ENCODE peak calls at places on chromosomes 1 and 21, in ten cellular contexts. X is 8988T; O is endothelial cell; C is NCI-H526 treated with DMSO at 0.1 percent for 48 hours; F is ureter; V is CD8-positive, alpha-beta memory T cell; Q is NCI-H1417 treated with DMSO at 0.1 percent for 48 hours; T is Ammon's horn; G is stimulated activated CD4-positive, alpha-beta T cell treated with anti-CD3 and anti-CD28 coated beads, TNF-alpha, amount 100 ng/mL, for 4 hours; D is endodermal cell. S is an unnamed sample.

GRCh38 chr1:77288275-77288674 is 6.5 kb downstream of the AK5 start:
- DNase-seq in X (no peak), O (no peak), C (no peak), F (no peak), V (no peak), Q (no peak), T (no peak), G (no peak), D (no peak), S (no peak)

GRCh38 chr1:43367026-43367903 is 546 bp downstream of the ELOVL1 start:
- DNase-seq in X (peak), O (peak), C (peak), F (peak), V (peak), Q (no peak), T (no peak), G (peak), D (no peak), S (no peak)

GRCh38 chr1:174217787-174218574 is 58.7 kb downstream of the RABGAP1L start:
- DNase-seq in X (no peak), O (no peak), C (peak), F (no peak), V (peak), Q (peak), T (peak), G (no peak), D (no peak), S (peak)

GRCh38 chr21:33481314-33481943 is 1.7 kb upstream of the TMEM50B start:
- DNase-seq in X (no peak), O (no peak), C (no peak), F (no peak), V (no peak), Q (no peak), T (peak), G (no peak), D (no peak), S (no peak)

GRCh38 chr1:237789619-237790018 is 101.1 kb downstream of the ZP4 start:
- DNase-seq in X (no peak), O (no peak), C (no peak), F (no peak), V (peak), Q (no peak), T (no peak), G (no peak), D (no peak), S (no peak)

GRCh38 chr1:39127513-39127912 is 77.0 kb upstream of the MACF1 start:
- DNase-seq in X (no peak), O (no peak), C (no peak), F (no peak), V (no peak), Q (no peak), T (no peak), G (no peak), D (no peak), S (no peak)

GRCh38 chr1:77996734-77997133 is 8.0 kb upstream of the DNAJB4 start:
- DNase-seq in X (no peak), O (no peak), C (no peak), F (no peak), V (no peak), Q (no peak), T (no peak), G (no peak), D (no peak), S (no peak)

GRCh38 chr1:199774433-199775089 is 252.9 kb upstream of the NR5A2 start:
- DNase-seq in X (no peak), O (no peak), C (no peak), F (no peak), V (no peak), Q (no peak), T (no peak), G (no peak), D (no peak), S (no peak)

GRCh38 chr1:53862507-53862906 is 24.4 kb upstream of the NDC1 start:
- DNase-seq in X (no peak), O (no peak), C (peak), F (no peak), V (no peak), Q (no peak), T (no peak), G (no peak), D (no peak), S (no peak)

GRCh38 chr1:145720878-145721671 is 1.8 kb downstream of the CD160 start:
- DNase-seq in X (peak), O (peak), C (peak), F (peak), V (peak), Q (no peak), T (peak), G (peak), D (peak), S (peak)

GRCh38 chr21:14737922-14738321 is 191.8 kb upstream of the SAMSN1 start:
- DNase-seq in X (no peak), O (peak), C (peak), F (peak), V (peak), Q (no peak), T (peak), G (peak), D (no peak), S (peak)

GRCh38 chr1:29282924-29283803 is 46.8 kb downstream of the PTPRU start:
- DNase-seq in X (no peak), O (peak), C (peak), F (no peak), V (no peak), Q (no peak), T (no peak), G (no peak), D (peak), S (no peak)

GRCh38 chr1:167854184-167854583 is 59.8 kb downstream of the ADCY10 start:
- DNase-seq in X (no peak), O (no peak), C (no peak), F (no peak), V (no peak), Q (no peak), T (no peak), G (no peak), D (no peak), S (no peak)

GRCh38 chr1:115475252-115475651 is 137.2 kb upstream of the NGF start:
- DNase-seq in X (no peak), O (no peak), C (no peak), F (no peak), V (no peak), Q (no peak), T (no peak), G (no peak), D (peak), S (no peak)

GRCh38 chr1:153490272-153491051 is 30.0 kb upstream of the S100A7 start:
- DNase-seq in X (no peak), O (no peak), C (no peak), F (peak), V (no peak), Q (no peak), T (peak), G (no peak), D (no peak), S (no peak)

GRCh38 chr1:2952371-2952770 is 68.9 kb upstream of the ACTRT2 start:
- DNase-seq in X (no peak), O (no peak), C (no peak), F (no peak), V (no peak), Q (no peak), T (no peak), G (no peak), D (no peak), S (no peak)

GRCh38 chr1:29586991-29587745 is 350.8 kb downstream of the PTPRU start:
- DNase-seq in X (no peak), O (no peak), C (no peak), F (no peak), V (no peak), Q (no peak), T (no peak), G (no peak), D (peak), S (no peak)

GRCh38 chr1:209768354-209768774 is 12.5 kb downstream of the TRAF3IP3 start:
- DNase-seq in X (no peak), O (no peak), C (no peak), F (no peak), V (peak), Q (no peak), T (no peak), G (peak), D (no peak), S (no peak)

GRCh38 chr1:28129150-28129549 is 40.7 kb upstream of the EYA3 start:
- DNase-seq in X (no peak), O (no peak), C (no peak), F (no peak), V (no peak), Q (no peak), T (no peak), G (no peak), D (no peak), S (no peak)

GRCh38 chr1:204760350-204761134 is 75.0 kb upstream of the LRRN2 start:
- DNase-seq in X (no peak), O (no peak), C (no peak), F (no peak), V (no peak), Q (no peak), T (no peak), G (no peak), D (no peak), S (no peak)

GRCh38 chr1:3364983-3365382 is 89.5 kb upstream of the ARHGEF16 start:
- DNase-seq in X (no peak), O (no peak), C (no peak), F (no peak), V (no peak), Q (no peak), T (no peak), G (no peak), D (no peak), S (no peak)

GRCh38 chr1:152886758-152887409 is 8.8 kb downstream of the SMCP start:
- DNase-seq in X (no peak), O (no peak), C (no peak), F (no peak), V (no peak), Q (no peak), T (no peak), G (no peak), D (no peak), S (no peak)

GRCh38 chr1:243217401-243217800 is 37.7 kb downstream of the CEP170 start:
- DNase-seq in X (no peak), O (no peak), C (no peak), F (no peak), V (no peak), Q (no peak), T (no peak), G (no peak), D (no peak), S (no peak)

GRCh38 chr1:203592156-203592555 is 34.5 kb upstream of the ATP2B4 start:
- DNase-seq in X (no peak), O (no peak), C (no peak), F (no peak), V (no peak), Q (no peak), T (peak), G (no peak), D (peak), S (peak)

GRCh38 chr1:19054216-19054615 is 97.7 kb upstream of the IFFO2 start:
- DNase-seq in X (no peak), O (no peak), C (no peak), F (no peak), V (no peak), Q (no peak), T (no peak), G (no peak), D (no peak), S (no peak)

S was measured in putamen.